ENCODE peak calls at places on chromosome 21, in six cellular contexts. Z is posterior cingulate gyrus; T is naive thymus-derived CD8-positive, alpha-beta T cell; U is GF-D8; M is activated T-cell treated with anti-CD3 and anti-CD28 coated beads, Interleukin-2, amount 50 U/mL, for 72 hours; E is stomach. Q is an unnamed sample.

GRCh38 chr21:46060596-46061061 is 37.3 kb upstream of the COL6A2 start:
- DNase-seq in Z (no peak), T (no peak), U (no peak), M (peak; percentile 51), E (peak; percentile 37), Q (no peak)

GRCh38 chr21:23101111-23101510 is 2102.9 kb downstream of the NCAM2 start:
- DNase-seq in Z (no peak), T (no peak), U (no peak), M (no peak), E (no peak), Q (no peak)

GRCh38 chr21:46023126-46023985 is 41.8 kb downstream of the COL6A1 start:
- DNase-seq in Z (no peak), T (no peak), U (no peak), M (no peak), E (no peak), Q (no peak)

GRCh38 chr21:16082038-16082816 is 352.4 kb downstream of the USP25 start:
- DNase-seq in Z (no peak), T (no peak), U (peak; percentile 9), M (no peak), E (no peak), Q (peak; percentile 48)

GRCh38 chr21:35195232-35195631 is 146.1 kb upstream of the RUNX1 start:
- DNase-seq in Z (no peak), T (no peak), U (no peak), M (no peak), E (no peak), Q (no peak)

GRCh38 chr21:43905726-43906455 is 40.9 kb downstream of the AGPAT3 start:
- DNase-seq in Z (no peak), T (no peak), U (no peak), M (no peak), E (no peak), Q (no peak)

GRCh38 chr21:33403128-33403785 is at the start of gene IFNGR2:
- DNase-seq in Z (peak; percentile 27), T (peak; percentile 42), U (peak; percentile 1), M (peak; percentile 46), E (peak; percentile 43), Q (peak; percentile 20)

GRCh38 chr21:34192646-34193285 is 119.4 kb downstream of the MRPS6 start:
- DNase-seq in Z (no peak), T (no peak), U (no peak), M (peak; percentile 41), E (no peak), Q (no peak)

GRCh38 chr21:42695324-42696025 is 42.1 kb downstream of the PDE9A start:
- DNase-seq in Z (no peak), T (no peak), U (no peak), M (no peak), E (no peak), Q (no peak)

GRCh38 chr21:45213392-45213791 is 74.3 kb downstream of the POFUT2 start:
- DNase-seq in Z (no peak), T (no peak), U (no peak), M (no peak), E (no peak), Q (no peak)

GRCh38 chr21:43667191-43667904 is 8.0 kb downstream of the RRP1B start:
- DNase-seq in Z (no peak), T (no peak), U (no peak), M (peak; percentile 15), E (no peak), Q (no peak)

Q was measured in SK-MEL-5.